ENCODE peak calls at places on chromosome 20, in five cellular contexts. Q is left lung; E is heart left ventricle; K is PC-3; C is CD8-positive, alpha-beta T cell. G is an unnamed sample.
A peak's percentile ranks its signal among the peaks of the same experiment; 100 is the strongest.

GRCh38 chr20:54190200-54190599 is 16.4 kb upstream of the CYP24A1 start:
- DNase-seq in Q (no peak), E (no peak), K (no peak), C (no peak), G (no peak)

GRCh38 chr20:53834749-53835148 is 235.6 kb downstream of the BCAS1 start:
- DNase-seq in Q (no peak), E (no peak), K (no peak), C (no peak), G (no peak)

GRCh38 chr20:64254571-64255360 is 782 bp upstream of the PCMTD2 start:
- DNase-seq in Q (no peak), E (no peak), K (peak; percentile 4), C (no peak), G (no peak)

GRCh38 chr20:25139061-25139705 is 56.3 kb upstream of the ENTPD6 start:
- DNase-seq in Q (no peak), E (no peak), K (peak; percentile 73), C (no peak), G (no peak)

GRCh38 chr20:7673841-7674240 is 266.4 kb downstream of the HAO1 start:
- DNase-seq in Q (no peak), E (no peak), K (peak; percentile 97), C (no peak), G (no peak)

GRCh38 chr20:13396036-13396435 is 175.0 kb downstream of the ISM1 start:
- DNase-seq in Q (no peak), E (no peak), K (no peak), C (no peak), G (no peak)

GRCh38 chr20:50541606-50542041 is 31.4 kb downstream of the PTPN1 start:
- DNase-seq in Q (no peak), E (no peak), K (no peak), C (no peak), G (no peak)

GRCh38 chr20:1711266-1711665 is 53.7 kb upstream of the SIRPG start:
- DNase-seq in Q (no peak), E (no peak), K (no peak), C (no peak), G (no peak)

GRCh38 chr20:47432251-47433210 is 69.2 kb upstream of the NCOA3 start:
- DNase-seq in Q (peak; percentile 36), E (no peak), K (peak; percentile 70), C (no peak), G (no peak)

GRCh38 chr20:8901237-8902025 is 167.5 kb upstream of the PLCB4 start:
- DNase-seq in Q (no peak), E (peak; percentile 63), K (no peak), C (no peak), G (no peak)

DNA sequence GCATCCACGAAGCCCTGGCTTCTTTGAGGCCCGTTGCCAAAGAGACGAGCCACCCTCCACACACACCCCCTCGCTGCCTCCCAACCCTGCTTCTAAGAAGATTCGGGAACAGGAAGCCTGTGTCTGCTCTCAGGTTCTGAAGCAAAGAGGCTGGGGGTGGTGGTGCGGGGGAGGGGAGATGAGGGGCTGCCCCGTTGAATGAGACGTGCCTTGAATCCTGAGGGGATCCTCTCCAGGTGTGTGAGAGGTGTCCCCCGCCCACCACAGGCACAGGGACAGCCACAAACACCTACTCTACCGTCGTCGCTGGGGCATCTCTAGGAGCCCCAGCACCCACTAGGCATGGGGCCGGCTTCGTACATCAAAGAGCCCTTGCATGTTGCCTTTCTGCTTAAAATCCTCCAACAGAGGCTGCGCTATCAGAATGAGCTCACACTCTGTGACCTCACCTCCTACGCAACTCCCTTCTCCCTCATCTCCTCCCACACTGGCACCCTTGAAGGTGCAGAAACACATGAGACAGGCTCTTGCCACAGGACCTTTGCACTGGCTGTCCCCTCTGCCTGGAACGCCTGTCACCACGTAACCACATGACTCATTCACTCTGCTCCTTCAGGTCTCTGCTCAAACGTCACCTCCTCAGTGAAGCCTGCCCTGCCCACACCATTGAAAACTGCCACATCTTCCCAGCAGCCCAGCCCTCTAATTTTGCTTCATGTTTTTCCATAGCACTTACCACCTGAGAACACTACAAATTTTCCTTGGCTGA is 58.5 kb downstream of the PREX1 start:
- DNase-seq in Q (peak; percentile 58), E (no peak), K (no peak), C (peak; percentile 98), G (peak; percentile 88)
- H3K4me3 ChIP-seq in Q (no peak overlapping the region), E (no peak overlapping the region), K (no peak overlapping the region), C (no peak overlapping the region), G (no peak overlapping the region)

GRCh38 chr20:59664389-59665055 is 60.2 kb downstream of the PHACTR3 start:
- DNase-seq in Q (no peak), E (no peak), K (no peak), C (no peak), G (no peak)
- H3K9me3 ChIP-seq in Q (no peaks in the 10 kb centered on the region), E (no peaks in the 10 kb centered on the region), K (no peaks in the 10 kb centered on the region), C (no peaks in the 10 kb centered on the region), G (no peaks in the 10 kb centered on the region)

GRCh38 chr20:42836339-42836738 is 353.4 kb downstream of the PTPRT start:
- DNase-seq in Q (no peak), E (no peak), K (no peak), C (no peak), G (no peak)
- H3K27me3 ChIP-seq in Q (no peaks in the 10 kb centered on the region), E (no peaks in the 10 kb centered on the region), K (no peaks in the 10 kb centered on the region), C (no peaks in the 10 kb centered on the region), G (no peaks in the 10 kb centered on the region)

DNA sequence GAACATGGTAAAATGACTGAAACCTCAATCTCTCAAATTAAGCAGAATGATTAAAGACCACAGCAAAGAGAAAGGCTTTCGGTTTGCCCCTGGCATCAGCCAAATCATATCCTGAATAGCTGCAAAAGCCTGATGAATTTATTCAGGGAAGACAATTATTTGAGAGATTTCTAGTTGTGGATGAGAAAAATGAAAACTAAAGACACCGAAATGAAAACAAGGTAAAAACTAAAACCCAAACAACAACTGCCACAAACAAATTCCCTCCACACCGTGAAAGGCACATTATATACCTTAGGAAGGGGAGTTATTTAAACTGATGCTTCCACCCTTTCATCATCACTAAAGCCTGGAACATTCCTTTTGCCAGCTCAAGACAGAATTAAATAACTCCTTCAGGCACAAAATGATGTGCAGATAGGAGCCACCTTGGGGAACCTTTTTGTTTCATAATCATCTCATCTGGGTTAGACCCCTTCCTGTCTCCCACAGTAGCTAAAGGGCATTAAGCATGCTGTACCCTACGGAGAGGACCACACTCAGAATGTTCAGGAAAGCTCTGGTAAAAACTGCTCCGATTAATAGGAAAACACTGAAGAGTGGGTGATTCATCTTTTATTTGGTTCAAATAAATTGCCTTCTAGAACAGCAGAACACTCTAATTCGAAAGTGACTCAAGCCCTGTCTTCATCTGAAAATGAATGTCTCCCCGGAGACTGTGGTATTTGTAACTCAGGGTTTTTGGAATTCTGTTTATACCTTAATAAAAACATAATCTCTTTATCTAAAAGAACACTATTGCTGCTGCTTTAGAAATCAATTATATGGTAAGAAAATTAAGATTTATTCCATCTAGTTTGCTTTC is 9.1 kb upstream of the ANKRD60 start:
- DNase-seq in Q (no peak), E (no peak), K (peak; percentile 72), C (no peak), G (no peak)
- H3K4me3 ChIP-seq in Q (peak overlapping the region; percentile 41), E (no peak overlapping the region), K (peak overlapping the region; percentile 71), C (no peak overlapping the region), G (no peak overlapping the region)

GRCh38 chr20:37366749-37367148 is 20.8 kb downstream of the SRC start:
- DNase-seq in Q (no peak), E (no peak), K (no peak), C (no peak), G (no peak)
- H3K9me3 ChIP-seq in Q (no peaks in the 10 kb centered on the region), E (no peaks in the 10 kb centered on the region), K (no peaks in the 10 kb centered on the region), C (no peaks in the 10 kb centered on the region), G (no peaks in the 10 kb centered on the region)

DNA sequence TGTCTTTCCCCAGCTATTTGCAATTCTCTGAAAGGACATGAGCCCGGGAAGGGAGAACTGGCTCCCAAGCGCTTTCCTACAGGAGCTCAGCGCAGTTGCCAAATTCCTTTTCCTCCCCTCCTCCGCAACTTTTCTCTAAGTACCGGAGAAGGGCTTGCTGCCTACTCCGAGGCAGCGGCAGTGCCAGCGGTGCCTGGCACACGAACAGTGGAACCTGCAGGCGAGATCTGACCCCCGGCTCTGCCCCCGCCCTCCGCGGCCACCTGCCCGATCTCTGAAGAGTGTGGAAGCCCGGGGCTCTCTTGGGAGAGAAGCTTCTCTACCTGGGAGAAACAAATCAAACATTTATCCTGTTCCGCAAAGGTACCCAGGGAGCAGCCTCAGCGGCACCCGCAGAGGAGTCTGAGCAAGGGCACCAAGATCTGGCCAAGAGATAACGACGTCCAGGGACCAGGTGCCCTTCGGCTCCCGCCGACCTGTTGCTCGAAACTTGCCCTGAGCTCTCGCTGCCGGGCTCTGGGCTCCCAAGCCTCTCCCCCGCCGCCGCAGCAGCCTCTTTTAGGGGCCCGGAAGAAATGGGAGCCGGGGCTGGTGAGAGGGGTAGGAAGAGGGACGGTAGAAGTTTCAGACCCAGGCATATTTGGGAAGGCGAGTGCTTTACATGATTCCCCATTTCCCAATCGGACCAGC is 2.1 kb downstream of the CBLN4 start:
- DNase-seq in Q (no peak), E (no peak), K (no peak), C (no peak), G (no peak)
- H3K27me3 ChIP-seq in Q (peaks cover 41% of the 10 kb centered on the region), E (peaks cover 55% of the 10 kb centered on the region), K (no peaks in the 10 kb centered on the region), C (no peaks in the 10 kb centered on the region), G (no peaks in the 10 kb centered on the region)